ENCODE peak calls at places on chromosomes 3 and 15, in five cellular contexts. One of them, this sample, is unnamed.

GRCh38 chr15:44194397-44195150 is 497 bp downstream of the FRMD5 start:
- DNase-seq in stromal cell of bone marrow: no peak
- DNase-seq in mesothelial cell of epicardium: peak
- DNase-seq in NCI-H345: peak
- DNase-seq in HEK293T: peak
- DNase-seq in this sample: no peak

GRCh38 chr15:76912430-76912829 is 7.3 kb upstream of the SCAPER start:
- DNase-seq in HEK293T: no peak
- DNase-seq in mesothelial cell of epicardium: no peak
- DNase-seq in stromal cell of bone marrow: no peak
- DNase-seq in NCI-H345: no peak
- DNase-seq in this sample: no peak

GRCh38 chr15:29106551-29107290 is 162.9 kb downstream of the NSMCE3 start:
- DNase-seq in stromal cell of bone marrow: no peak
- DNase-seq in mesothelial cell of epicardium: no peak
- DNase-seq in NCI-H345: no peak
- DNase-seq in HEK293T: no peak
- DNase-seq in this sample: no peak

GRCh38 chr3:126982125-126982521 is 792 bp upstream of the PLXNA1 start:
- DNase-seq in stromal cell of bone marrow: no peak
- DNase-seq in NCI-H345: no peak
- DNase-seq in mesothelial cell of epicardium: no peak
- DNase-seq in HEK293T: no peak
- DNase-seq in this sample: no peak

GRCh38 chr3:56732109-56732508 is 49.0 kb upstream of the TASOR start:
- DNase-seq in stromal cell of bone marrow: no peak
- DNase-seq in HEK293T: no peak
- DNase-seq in NCI-H345: no peak
- DNase-seq in mesothelial cell of epicardium: no peak
- DNase-seq in this sample: no peak

GRCh38 chr15:63035977-63036376 is 6.6 kb upstream of the TPM1 start:
- DNase-seq in stromal cell of bone marrow: no peak
- DNase-seq in HEK293T: no peak
- DNase-seq in NCI-H345: no peak
- DNase-seq in mesothelial cell of epicardium: no peak
- DNase-seq in this sample: no peak

GRCh38 chr3:140529558-140529957 is 148.3 kb upstream of the TRIM42 start:
- DNase-seq in NCI-H345: no peak
- DNase-seq in stromal cell of bone marrow: no peak
- DNase-seq in mesothelial cell of epicardium: no peak
- DNase-seq in HEK293T: no peak
- DNase-seq in this sample: no peak

GRCh38 chr3:126683506-126683905 is 20.5 kb upstream of the CHCHD6 start:
- DNase-seq in stromal cell of bone marrow: no peak
- DNase-seq in NCI-H345: peak
- DNase-seq in HEK293T: no peak
- DNase-seq in mesothelial cell of epicardium: no peak
- DNase-seq in this sample: no peak

GRCh38 chr15:80866936-80867335 is 87.8 kb downstream of the CEMIP start:
- DNase-seq in stromal cell of bone marrow: no peak
- DNase-seq in NCI-H345: no peak
- DNase-seq in HEK293T: no peak
- DNase-seq in mesothelial cell of epicardium: no peak
- DNase-seq in this sample: no peak

GRCh38 chr3:42526616-42527367 is 24.3 kb downstream of the VIPR1 start:
- DNase-seq in NCI-H345: no peak
- DNase-seq in mesothelial cell of epicardium: no peak
- DNase-seq in HEK293T: no peak
- DNase-seq in stromal cell of bone marrow: no peak
- DNase-seq in this sample: no peak

GRCh38 chr3:45978348-45978747 is 17.3 kb downstream of the FYCO1 start:
- DNase-seq in HEK293T: no peak
- DNase-seq in NCI-H345: no peak
- DNase-seq in stromal cell of bone marrow: no peak
- DNase-seq in mesothelial cell of epicardium: no peak
- DNase-seq in this sample: no peak

GRCh38 chr3:160088492-160089137 is 100.0 kb downstream of the IL12A start:
- DNase-seq in mesothelial cell of epicardium: no peak
- DNase-seq in stromal cell of bone marrow: no peak
- DNase-seq in NCI-H345: no peak
- DNase-seq in HEK293T: no peak
- DNase-seq in this sample: no peak

GRCh38 chr15:77506311-77507150 is 85.8 kb downstream of the HMG20A start:
- DNase-seq in mesothelial cell of epicardium: no peak
- DNase-seq in NCI-H345: peak
- DNase-seq in stromal cell of bone marrow: no peak
- DNase-seq in HEK293T: no peak
- DNase-seq in this sample: no peak

GRCh38 chr15:98347866-98348265 is 300.5 kb upstream of the IGF1R start:
- DNase-seq in stromal cell of bone marrow: no peak
- DNase-seq in HEK293T: no peak
- DNase-seq in NCI-H345: no peak
- DNase-seq in mesothelial cell of epicardium: no peak
- DNase-seq in this sample: no peak

GRCh38 chr15:72487070-72487797 is 13.1 kb downstream of the ARIH1 start:
- DNase-seq in HEK293T: no peak
- DNase-seq in mesothelial cell of epicardium: no peak
- DNase-seq in NCI-H345: no peak
- DNase-seq in stromal cell of bone marrow: no peak
- DNase-seq in this sample: no peak

GRCh38 chr3:48949376-48949717 is 30.7 kb downstream of the ARIH2 start:
- DNase-seq in HEK293T: no peak
- DNase-seq in stromal cell of bone marrow: no peak
- DNase-seq in mesothelial cell of epicardium: no peak
- DNase-seq in NCI-H345: no peak
- DNase-seq in this sample: no peak

GRCh38 chr15:59026207-59026606 is 38.7 kb downstream of the RNF111 start:
- DNase-seq in stromal cell of bone marrow: no peak
- DNase-seq in HEK293T: no peak
- DNase-seq in mesothelial cell of epicardium: no peak
- DNase-seq in NCI-H345: no peak
- DNase-seq in this sample: no peak